ENCODE peak calls at places on chromosomes 1 and 21, in eight cellular contexts. R is nephron progenitor cell, D is BJ, S is AG10803, Q is psoas muscle, V is pancreas, N is IMR-90, K is cardiac muscle cell. F is an unnamed sample.

GRCh38 chr1:62175568-62176179 is 19.0 kb upstream of the L1TD1 start:
- DNase-seq in N (peak), S (peak), Q (no peak), V (no peak), K (peak), D (peak), R (peak), F (no peak)

GRCh38 chr1:53722025-53722424 is 16.9 kb downstream of the GLIS1 start:
- DNase-seq in K (no peak), R (no peak), N (peak), S (no peak), D (no peak), Q (no peak), V (no peak), F (no peak)

GRCh38 chr1:171877711-171878110 is 36.4 kb downstream of the DNM3 start:
- DNase-seq in R (no peak), Q (no peak), S (peak), V (no peak), N (no peak), D (no peak), K (no peak), F (no peak)

GRCh38 chr1:211153932-211154331 is 20.0 kb upstream of the KCNH1 start:
- DNase-seq in R (no peak), K (peak), D (no peak), Q (no peak), V (no peak), N (no peak), S (no peak), F (no peak)

GRCh38 chr1:248136811-248137210 is 8.1 kb upstream of the OR2M5 start:
- DNase-seq in N (no peak), Q (no peak), S (no peak), V (no peak), K (no peak), R (no peak), D (no peak), F (no peak)

GRCh38 chr1:234961468-234962339 is 166.9 kb downstream of the TOMM20 start:
- DNase-seq in K (no peak), S (peak), R (no peak), D (peak), N (peak), V (no peak), Q (no peak), F (peak)

GRCh38 chr1:198667796-198668195 is 29.0 kb downstream of the PTPRC start:
- DNase-seq in R (no peak), N (peak), K (no peak), D (no peak), V (no peak), Q (no peak), S (no peak), F (no peak)

GRCh38 chr21:42525228-42525604 is 11.6 kb downstream of the SLC37A1 start:
- DNase-seq in K (no peak), S (no peak), Q (no peak), V (no peak), N (peak), R (no peak), D (no peak), F (no peak)

GRCh38 chr21:39666026-39666425 is 53.3 kb downstream of the B3GALT5 start:
- DNase-seq in R (no peak), D (no peak), N (no peak), K (no peak), V (no peak), Q (no peak), S (no peak), F (no peak)

GRCh38 chr1:173020138-173020742 is 30.5 kb downstream of the TNFSF18 start:
- DNase-seq in Q (no peak), D (no peak), N (no peak), K (no peak), R (no peak), S (no peak), V (no peak), F (no peak)

GRCh38 chr1:205444931-205445652 is 10.8 kb downstream of the BLACAT1 start:
- DNase-seq in Q (peak), S (peak), N (no peak), V (no peak), D (no peak), R (no peak), K (peak), F (no peak)

GRCh38 chr21:37871121-37871862 is 45.0 kb downstream of the KCNJ6 start:
- DNase-seq in V (no peak), Q (no peak), S (peak), N (peak), R (no peak), D (no peak), K (no peak), F (no peak)

GRCh38 chr1:88029142-88029541 is 654.9 kb upstream of the PKN2 start:
- DNase-seq in S (no peak), V (no peak), N (peak), R (no peak), D (no peak), Q (no peak), K (peak), F (no peak)

GRCh38 chr1:201750934-201751333 is 78.0 kb upstream of the IPO9 start:
- DNase-seq in S (peak), Q (no peak), R (no peak), K (no peak), D (no peak), N (peak), V (no peak), F (no peak)

GRCh38 chr1:56070601-56071000 is 508.8 kb downstream of the PLPP3 start:
- DNase-seq in V (no peak), Q (no peak), S (peak), R (no peak), D (peak), K (no peak), N (peak), F (peak)

GRCh38 chr1:222767152-222767571 is 30.2 kb downstream of the FAM177B start:
- DNase-seq in Q (no peak), V (no peak), D (no peak), N (no peak), K (no peak), R (no peak), S (no peak), F (no peak)

GRCh38 chr1:77534456-77534855 is 148.0 kb downstream of the ZZZ3 start:
- DNase-seq in R (no peak), S (peak), N (no peak), Q (no peak), K (no peak), V (no peak), D (no peak), F (no peak)

GRCh38 chr1:54699936-54700525 is 15.6 kb upstream of the TTC4 start:
- DNase-seq in K (no peak), D (no peak), N (no peak), V (peak), Q (no peak), S (no peak), R (no peak), F (no peak)

GRCh38 chr1:146051452-146051852 is 29.9 kb upstream of the HJV start:
- DNase-seq in R (no peak), V (no peak), K (no peak), D (no peak), Q (no peak), N (no peak), S (no peak), F (no peak)

GRCh38 chr1:201737350-201738060 is 91.5 kb upstream of the IPO9 start:
- DNase-seq in N (peak), V (no peak), K (peak), R (no peak), D (peak), S (peak), Q (peak), F (no peak)

GRCh38 chr1:14738235-14738634 is 139.8 kb downstream of the KAZN start:
- DNase-seq in K (no peak), R (no peak), V (no peak), S (no peak), N (no peak), D (no peak), Q (no peak), F (peak)

GRCh38 chr1:227788279-227789041 is 27.0 kb upstream of the PRSS38 start:
- DNase-seq in R (peak), N (no peak), K (peak), V (peak), D (no peak), Q (peak), S (no peak), F (peak)

GRCh38 chr1:184037849-184038591 is 492 bp upstream of the COLGALT2 start:
- DNase-seq in R (no peak), N (no peak), V (no peak), S (no peak), K (no peak), Q (no peak), D (no peak), F (no peak)

GRCh38 chr1:15083578-15083977 is 70.0 kb upstream of the TMEM51 start:
- DNase-seq in S (peak), Q (no peak), N (peak), D (no peak), V (no peak), K (no peak), R (no peak), F (no peak)

GRCh38 chr1:228863776-228864175 is 128.5 kb downstream of the RHOU start:
- DNase-seq in N (no peak), D (no peak), K (no peak), Q (no peak), R (no peak), S (no peak), V (no peak), F (no peak)

GRCh38 chr1:93723733-93724270 is 42.2 kb upstream of the BCAR3 start:
- DNase-seq in D (no peak), V (no peak), Q (no peak), K (no peak), S (no peak), R (no peak), N (no peak), F (no peak)

GRCh38 chr1:30194741-30195423 is 528.5 kb downstream of the MATN1 start:
- DNase-seq in R (no peak), D (no peak), N (no peak), K (no peak), S (no peak), Q (no peak), V (no peak), F (no peak)

GRCh38 chr1:220880726-220881506 is 1.7 kb downstream of the HLX start:
- DNase-seq in V (no peak), K (no peak), N (peak), Q (peak), R (peak), D (no peak), S (no peak), F (no peak)

GRCh38 chr1:228174482-228175315 is 9.1 kb downstream of the IBA57 start:
- DNase-seq in N (no peak), D (no peak), Q (no peak), S (no peak), V (no peak), R (no peak), K (no peak), F (peak)

GRCh38 chr1:6891781-6892579 is 106.7 kb downstream of the CAMTA1 start:
- DNase-seq in R (no peak), S (peak), V (no peak), D (no peak), Q (no peak), N (no peak), K (no peak), F (no peak)

GRCh38 chr1:205536759-205537361 is 32.4 kb downstream of the CDK18 start:
- DNase-seq in N (no peak), K (no peak), R (no peak), D (no peak), S (no peak), Q (peak), V (no peak), F (no peak)

GRCh38 chr1:2989976-2990375 is 31.3 kb upstream of the ACTRT2 start:
- DNase-seq in Q (no peak), D (no peak), V (no peak), N (no peak), K (no peak), R (no peak), S (no peak), F (no peak)

GRCh38 chr1:14443164-14443787 is 155.2 kb upstream of the KAZN start:
- DNase-seq in S (peak), N (peak), D (no peak), K (peak), Q (no peak), R (no peak), V (no peak), F (no peak)

GRCh38 chr1:56436912-56437403 is 142.4 kb downstream of the PLPP3 start:
- DNase-seq in R (peak), D (no peak), S (no peak), Q (no peak), K (peak), N (no peak), V (no peak), F (no peak)

GRCh38 chr1:45508295-45509151 is 8.4 kb downstream of the MMACHC start:
- DNase-seq in R (no peak), V (no peak), D (no peak), K (no peak), Q (no peak), S (no peak), N (no peak), F (no peak)
- TF ChIP-seq CTCF in R (no peak), V (no peak), D (peak), K (peak), Q (no peak), S (peak), N (peak), F (no peak)

DNA sequence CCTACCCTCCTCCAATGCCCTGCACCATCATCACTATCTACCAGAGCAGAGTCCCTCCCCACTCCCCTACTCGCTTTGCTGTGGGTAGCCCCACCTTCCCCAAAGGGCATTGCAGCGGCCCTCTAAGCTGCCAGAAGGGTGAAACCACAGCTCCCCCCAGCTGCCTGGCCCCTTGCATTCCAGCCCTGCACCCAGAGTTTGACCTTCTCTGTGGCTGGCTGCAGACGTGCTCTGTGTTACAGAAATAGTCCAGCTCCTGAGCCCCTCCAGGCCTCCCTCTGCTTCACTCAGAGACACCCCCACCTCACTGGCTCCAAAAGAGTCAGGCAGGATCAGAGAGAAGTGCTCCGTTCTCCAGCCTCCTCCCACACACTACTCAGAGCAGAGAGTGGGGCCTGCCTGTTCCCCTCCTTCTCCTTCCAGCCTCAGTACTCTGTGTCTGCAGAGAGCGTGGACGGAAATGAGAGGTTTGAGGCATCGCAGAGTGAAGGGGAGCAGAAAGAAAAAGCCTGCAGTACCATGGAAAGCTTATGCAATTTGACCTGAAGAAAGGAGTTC is 63.2 kb downstream of the PLEKHA6 start:
- DNase-seq in K (peak), V (no peak), R (peak), D (peak), N (peak), S (peak), Q (no peak), F (no peak)
- TF ChIP-seq CTCF in K (no peak), V (no peak), R (no peak), D (no peak), N (no peak), S (no peak), Q (no peak), F (no peak)

DNA sequence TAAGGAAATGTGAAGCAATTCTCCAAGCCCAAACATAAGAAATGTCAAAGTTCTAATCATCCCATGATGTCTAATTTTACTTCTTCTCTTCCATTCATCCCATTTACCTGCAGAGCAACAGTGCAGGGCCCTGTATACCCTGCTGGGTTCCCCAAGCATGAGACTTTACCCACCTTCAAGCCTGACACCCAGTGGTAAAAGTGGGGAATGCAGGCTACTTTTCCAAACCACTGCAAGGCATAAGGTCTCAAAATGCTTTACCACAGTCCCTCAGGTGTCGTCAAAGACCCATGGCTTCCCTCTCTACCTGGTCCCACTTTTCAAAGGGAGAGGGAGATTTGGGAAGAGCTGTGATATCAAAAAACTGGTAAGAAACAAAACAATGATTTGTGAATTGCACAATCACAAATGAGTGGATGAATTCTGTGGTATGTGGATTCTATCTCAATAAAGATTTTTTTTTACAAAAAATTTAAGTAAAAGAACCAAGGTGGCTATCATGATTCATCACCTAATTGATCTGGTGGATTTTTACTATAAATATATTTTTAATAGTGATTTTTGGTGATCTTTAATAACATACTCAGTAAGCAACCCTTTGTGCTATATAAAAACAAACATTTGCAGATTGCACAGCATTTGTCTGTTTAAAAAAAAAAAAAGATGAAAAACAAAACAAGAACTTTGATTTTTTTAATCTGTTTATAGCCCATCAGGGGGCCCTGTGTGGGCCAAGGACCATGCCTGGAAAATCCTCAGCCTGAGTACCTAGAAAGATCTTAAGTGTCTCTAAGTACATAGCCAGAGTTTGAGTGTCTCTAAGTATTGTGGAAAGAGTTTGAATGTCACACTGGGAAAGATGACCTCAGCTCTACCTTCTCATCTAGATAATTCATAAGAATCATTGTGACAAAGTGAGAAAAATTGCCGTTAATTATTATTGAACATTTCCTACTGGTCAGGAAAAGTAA is 73.1 kb upstream of the GJB5 start:
- DNase-seq in V (no peak), D (no peak), N (peak), K (peak), S (peak), Q (no peak), R (peak), F (no peak)
- TF ChIP-seq CTCF in V (peak), D (peak), N (peak), K (peak), S (peak), Q (peak), R (peak), F (peak)

GRCh38 chr1:150161747-150162581 is 12.2 kb downstream of the PLEKHO1 start:
- DNase-seq in R (no peak), D (no peak), S (no peak), K (peak), Q (no peak), V (no peak), N (peak), F (no peak)
- TF ChIP-seq CTCF in R (no peak), D (no peak), S (no peak), K (no peak), Q (no peak), V (no peak), N (peak), F (no peak)

DNA sequence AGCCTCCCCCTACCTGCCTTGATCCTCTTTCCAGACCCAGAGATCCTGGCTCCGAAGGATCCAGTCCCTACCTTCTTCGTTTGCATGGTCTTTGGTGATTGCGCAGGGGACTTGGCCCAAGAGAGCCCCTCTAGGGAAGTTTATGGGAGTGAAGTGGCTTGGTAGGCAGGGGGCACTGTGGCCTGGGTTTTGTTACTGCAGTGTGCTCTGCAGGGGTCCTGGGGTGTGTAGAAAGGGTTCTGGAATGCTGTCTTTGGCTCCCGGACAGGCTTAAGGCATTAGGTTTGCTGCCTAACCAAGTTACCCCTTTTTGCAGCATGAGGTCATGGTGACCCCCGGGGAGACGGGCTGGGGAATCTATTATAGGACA is 3.8 kb downstream of the ATP8B2 start:
- DNase-seq in Q (no peak), K (peak), D (no peak), V (no peak), S (peak), R (peak), N (no peak), F (no peak)
- TF ChIP-seq CTCF in Q (no peak), K (peak), D (peak), V (no peak), S (peak), R (peak), N (peak), F (no peak)

GRCh38 chr1:107896946-107897345 is 68.0 kb downstream of the VAV3 start:
- DNase-seq in S (no peak), Q (no peak), K (no peak), R (no peak), D (no peak), V (no peak), N (no peak), F (no peak)

GRCh38 chr1:107900083-107900945 is 64.7 kb downstream of the VAV3 start:
- DNase-seq in N (no peak), V (no peak), S (no peak), R (no peak), Q (no peak), K (no peak), D (no peak), F (no peak)

GRCh38 chr1:107895403-107896181 is 69.4 kb downstream of the VAV3 start:
- DNase-seq in Q (no peak), S (no peak), N (no peak), V (no peak), R (peak), K (no peak), D (no peak), F (no peak)

GRCh38 chr1:107899655-107900054 is 65.3 kb downstream of the VAV3 start:
- DNase-seq in D (no peak), V (no peak), K (no peak), S (no peak), Q (no peak), N (no peak), R (no peak), F (peak)

GRCh38 chr1:107897428-107898339 is 67.3 kb downstream of the VAV3 start:
- DNase-seq in V (no peak), N (no peak), S (no peak), R (no peak), D (no peak), Q (no peak), K (no peak), F (no peak)
- TF ChIP-seq CTCF in V (no peak), N (no peak), S (no peak), R (no peak), D (no peak), Q (no peak), K (no peak), F (no peak)

F was measured in LNCaP clone FGC.